ENCODE peak calls at places on chromosomes 16 and 17, in eight cellular contexts. Q, X, H, B, G, M, D and A are unnamed samples.

GRCh38 chr17:62675260-62675659 is 47.8 kb downstream of the MRC2 start:
- DNase-seq in Q (no peak), X (no peak), H (no peak), B (no peak), G (no peak), M (no peak), D (peak; percentile 35), A (no peak)

GRCh38 chr17:50565559-50566350 is 5.2 kb downstream of the CACNA1G start:
- DNase-seq in Q (no peak), X (no peak), H (no peak), B (no peak), G (no peak), M (no peak), D (peak; percentile 57), A (no peak)

GRCh38 chr17:1047886-1048470 is 51.0 kb downstream of the TIMM22 start:
- DNase-seq in Q (no peak), X (no peak), H (no peak), B (no peak), G (no peak), M (no peak), D (no peak), A (no peak)

GRCh38 chr17:81582341-81582740 is 30.2 kb upstream of the FAAP100 start:
- DNase-seq in Q (no peak), X (no peak), H (no peak), B (no peak), G (no peak), M (no peak), D (no peak), A (no peak)

GRCh38 chr16:28042856-28043255 is 20.7 kb downstream of the GSG1L start:
- DNase-seq in Q (no peak), X (no peak), H (no peak), B (peak; percentile 2), G (no peak), M (no peak), D (no peak), A (no peak)

GRCh38 chr17:75244133-75244866 is 17.1 kb downstream of the GGA3 start:
- DNase-seq in Q (no peak), X (no peak), H (no peak), B (no peak), G (no peak), M (no peak), D (no peak), A (no peak)

GRCh38 chr17:17516315-17516930 is 20.2 kb upstream of the RASD1 start:
- DNase-seq in Q (no peak), X (no peak), H (no peak), B (no peak), G (no peak), M (no peak), D (no peak), A (no peak)

GRCh38 chr16:87201052-87201451 is 116.1 kb downstream of the C16orf95 start:
- DNase-seq in Q (no peak), X (no peak), H (peak; percentile 87), B (peak; percentile 96), G (no peak), M (peak; percentile 93), D (peak; percentile 5), A (no peak)

GRCh38 chr16:4918790-4919210 is 18.1 kb downstream of the PPL start:
- DNase-seq in Q (no peak), X (no peak), H (no peak), B (no peak), G (no peak), M (no peak), D (no peak), A (no peak)

GRCh38 chr17:66386789-66387351 is 84.5 kb downstream of the PRKCA start:
- DNase-seq in Q (no peak), X (no peak), H (no peak), B (no peak), G (no peak), M (no peak), D (no peak), A (no peak)

GRCh38 chr17:7590743-7591142 is 849 bp upstream of the SOX15 start:
- DNase-seq in Q (no peak), X (no peak), H (no peak), B (no peak), G (no peak), M (peak; percentile 65), D (no peak), A (no peak)

GRCh38 chr16:30472328-30472942 is at the start of gene ITGAL:
- DNase-seq in Q (peak; percentile 79), X (no peak), H (no peak), B (no peak), G (peak; percentile 78), M (no peak), D (no peak), A (peak; percentile 81)